ENCODE peak calls at places on chromosomes 11 and 22, in seven cellular contexts. One of them, this sample, is unnamed.

GRCh38 chr22:43408009-43408408 is 3.8 kb upstream of the MPPED1 start:
- DNase-seq in AG08395: no peak
- DNase-seq in astrocyte of the spinal cord: no peak
- DNase-seq in anterior cingulate cortex: no peak
- DNase-seq in NCI-H1930: no peak
- DNase-seq in thoracic aorta: no peak
- DNase-seq in KBM-7: no peak
- DNase-seq in this sample: no peak

GRCh38 chr22:50302564-50302963 is 4.9 kb downstream of the PLXNB2 start:
- DNase-seq in AG08395: no peak
- DNase-seq in astrocyte of the spinal cord: no peak
- DNase-seq in anterior cingulate cortex: no peak
- DNase-seq in NCI-H1930: no peak
- DNase-seq in thoracic aorta: no peak
- DNase-seq in KBM-7: no peak
- DNase-seq in this sample: no peak

GRCh38 chr11:64710418-64711137 is 12.4 kb downstream of the NRXN2 start:
- DNase-seq in AG08395: no peak
- DNase-seq in astrocyte of the spinal cord: peak
- DNase-seq in anterior cingulate cortex: no peak
- DNase-seq in NCI-H1930: no peak
- DNase-seq in thoracic aorta: no peak
- DNase-seq in KBM-7: no peak
- DNase-seq in this sample: no peak

GRCh38 chr22:22076937-22077703 is 94.5 kb upstream of the TOP3B start:
- DNase-seq in AG08395: no peak
- DNase-seq in astrocyte of the spinal cord: no peak
- DNase-seq in anterior cingulate cortex: no peak
- DNase-seq in NCI-H1930: no peak
- DNase-seq in thoracic aorta: no peak
- DNase-seq in KBM-7: no peak
- DNase-seq in this sample: no peak

GRCh38 chr11:76857776-76858461 is 2.8 kb upstream of the ACER3 start:
- DNase-seq in AG08395: no peak
- DNase-seq in astrocyte of the spinal cord: no peak
- DNase-seq in anterior cingulate cortex: no peak
- DNase-seq in NCI-H1930: no peak
- DNase-seq in thoracic aorta: no peak
- DNase-seq in KBM-7: peak
- DNase-seq in this sample: no peak

GRCh38 chr11:57568330-57568766 is 876 bp upstream of the UBE2L6 start:
- DNase-seq in AG08395: no peak
- DNase-seq in astrocyte of the spinal cord: peak
- DNase-seq in anterior cingulate cortex: no peak
- DNase-seq in NCI-H1930: peak
- DNase-seq in thoracic aorta: no peak
- DNase-seq in KBM-7: peak
- DNase-seq in this sample: peak

GRCh38 chr22:49922926-49923325 is 4.5 kb downstream of the CRELD2 start:
- DNase-seq in AG08395: no peak
- DNase-seq in astrocyte of the spinal cord: no peak
- DNase-seq in anterior cingulate cortex: no peak
- DNase-seq in NCI-H1930: no peak
- DNase-seq in thoracic aorta: no peak
- DNase-seq in KBM-7: no peak
- DNase-seq in this sample: no peak

GRCh38 chr11:111676878-111677585 is 74.8 kb downstream of the SIK2 start:
- DNase-seq in AG08395: peak
- DNase-seq in astrocyte of the spinal cord: peak
- DNase-seq in anterior cingulate cortex: no peak
- DNase-seq in NCI-H1930: no peak
- DNase-seq in thoracic aorta: no peak
- DNase-seq in KBM-7: no peak
- DNase-seq in this sample: no peak

GRCh38 chr11:13260196-13260962 is 17.2 kb upstream of the BMAL1 start:
- DNase-seq in AG08395: peak
- DNase-seq in astrocyte of the spinal cord: no peak
- DNase-seq in anterior cingulate cortex: no peak
- DNase-seq in NCI-H1930: no peak
- DNase-seq in thoracic aorta: no peak
- DNase-seq in KBM-7: no peak
- DNase-seq in this sample: no peak

GRCh38 chr11:134714021-134714656 is 302.1 kb upstream of the B3GAT1 start:
- DNase-seq in AG08395: no peak
- DNase-seq in astrocyte of the spinal cord: no peak
- DNase-seq in anterior cingulate cortex: no peak
- DNase-seq in NCI-H1930: no peak
- DNase-seq in thoracic aorta: no peak
- DNase-seq in KBM-7: no peak
- DNase-seq in this sample: no peak

GRCh38 chr11:133694701-133695100 is 150.6 kb downstream of the SPATA19 start:
- DNase-seq in AG08395: no peak
- DNase-seq in astrocyte of the spinal cord: no peak
- DNase-seq in anterior cingulate cortex: no peak
- DNase-seq in NCI-H1930: no peak
- DNase-seq in thoracic aorta: no peak
- DNase-seq in KBM-7: no peak
- DNase-seq in this sample: no peak

GRCh38 chr11:8927233-8927632 is 5.5 kb downstream of the C11orf16 start:
- DNase-seq in AG08395: no peak
- DNase-seq in astrocyte of the spinal cord: no peak
- DNase-seq in anterior cingulate cortex: no peak
- DNase-seq in NCI-H1930: no peak
- DNase-seq in thoracic aorta: no peak
- DNase-seq in KBM-7: no peak
- DNase-seq in this sample: no peak

GRCh38 chr11:45872513-45873356 is 12.7 kb upstream of the MAPK8IP1 start:
- DNase-seq in AG08395: peak
- DNase-seq in astrocyte of the spinal cord: peak
- DNase-seq in anterior cingulate cortex: peak
- DNase-seq in NCI-H1930: peak
- DNase-seq in thoracic aorta: no peak
- DNase-seq in KBM-7: peak
- DNase-seq in this sample: peak

GRCh38 chr11:45859661-45860140 is 12.4 kb downstream of the CRY2 start:
- DNase-seq in AG08395: peak
- DNase-seq in astrocyte of the spinal cord: peak
- DNase-seq in anterior cingulate cortex: peak
- DNase-seq in NCI-H1930: no peak
- DNase-seq in thoracic aorta: peak
- DNase-seq in KBM-7: no peak
- DNase-seq in this sample: peak

GRCh38 chr22:32801436-32802290 is at the start of gene TIMP3:
- DNase-seq in AG08395: peak
- DNase-seq in astrocyte of the spinal cord: peak
- DNase-seq in anterior cingulate cortex: peak
- DNase-seq in NCI-H1930: no peak
- DNase-seq in thoracic aorta: peak
- DNase-seq in KBM-7: peak
- DNase-seq in this sample: peak

GRCh38 chr11:117439256-117439655 is 111.6 kb downstream of the CEP164 start:
- DNase-seq in AG08395: no peak
- DNase-seq in astrocyte of the spinal cord: no peak
- DNase-seq in anterior cingulate cortex: no peak
- DNase-seq in NCI-H1930: no peak
- DNase-seq in thoracic aorta: no peak
- DNase-seq in KBM-7: no peak
- DNase-seq in this sample: no peak

GRCh38 chr11:33195391-33196190 is 34.3 kb upstream of the CSTF3 start:
- DNase-seq in AG08395: no peak
- DNase-seq in astrocyte of the spinal cord: no peak
- DNase-seq in anterior cingulate cortex: no peak
- DNase-seq in NCI-H1930: peak
- DNase-seq in thoracic aorta: no peak
- DNase-seq in KBM-7: peak
- DNase-seq in this sample: no peak

GRCh38 chr11:96200243-96200642 is 142.8 kb downstream of the MAML2 start:
- DNase-seq in AG08395: peak
- DNase-seq in astrocyte of the spinal cord: peak
- DNase-seq in anterior cingulate cortex: no peak
- DNase-seq in NCI-H1930: no peak
- DNase-seq in thoracic aorta: no peak
- DNase-seq in KBM-7: no peak
- DNase-seq in this sample: no peak

GRCh38 chr22:45860201-45860600 is 116.8 kb downstream of the WNT7B start:
- DNase-seq in AG08395: no peak
- DNase-seq in astrocyte of the spinal cord: no peak
- DNase-seq in anterior cingulate cortex: no peak
- DNase-seq in NCI-H1930: no peak
- DNase-seq in thoracic aorta: no peak
- DNase-seq in KBM-7: no peak
- DNase-seq in this sample: no peak

GRCh38 chr11:122193457-122193856 is 77.4 kb upstream of the BLID start:
- DNase-seq in AG08395: no peak
- DNase-seq in astrocyte of the spinal cord: no peak
- DNase-seq in anterior cingulate cortex: no peak
- DNase-seq in NCI-H1930: no peak
- DNase-seq in thoracic aorta: no peak
- DNase-seq in KBM-7: no peak
- DNase-seq in this sample: no peak

GRCh38 chr11:8015753-8016239 is 28.7 kb downstream of the EIF3F start:
- DNase-seq in AG08395: peak
- DNase-seq in astrocyte of the spinal cord: peak
- DNase-seq in anterior cingulate cortex: no peak
- DNase-seq in NCI-H1930: no peak
- DNase-seq in thoracic aorta: no peak
- DNase-seq in KBM-7: no peak
- DNase-seq in this sample: no peak

GRCh38 chr11:62133328-62134065 is 9.7 kb downstream of the INCENP start:
- DNase-seq in AG08395: peak
- DNase-seq in astrocyte of the spinal cord: no peak
- DNase-seq in anterior cingulate cortex: no peak
- DNase-seq in NCI-H1930: no peak
- DNase-seq in thoracic aorta: no peak
- DNase-seq in KBM-7: no peak
- DNase-seq in this sample: no peak

GRCh38 chr11:10117709-10118341 is 176.2 kb downstream of the SBF2 start:
- DNase-seq in AG08395: peak
- DNase-seq in astrocyte of the spinal cord: peak
- DNase-seq in anterior cingulate cortex: no peak
- DNase-seq in NCI-H1930: no peak
- DNase-seq in thoracic aorta: no peak
- DNase-seq in KBM-7: no peak
- DNase-seq in this sample: no peak

GRCh38 chr22:36364255-36365019 is 23.3 kb downstream of the MYH9 start:
- DNase-seq in AG08395: no peak
- DNase-seq in astrocyte of the spinal cord: no peak
- DNase-seq in anterior cingulate cortex: no peak
- DNase-seq in NCI-H1930: no peak
- DNase-seq in thoracic aorta: no peak
- DNase-seq in KBM-7: no peak
- DNase-seq in this sample: no peak

GRCh38 chr22:35568751-35569725 is 28.4 kb downstream of the RASD2 start:
- DNase-seq in AG08395: peak
- DNase-seq in astrocyte of the spinal cord: peak
- DNase-seq in anterior cingulate cortex: no peak
- DNase-seq in NCI-H1930: no peak
- DNase-seq in thoracic aorta: no peak
- DNase-seq in KBM-7: no peak
- DNase-seq in this sample: no peak

GRCh38 chr11:61782841-61783240 is 9.6 kb downstream of the TMEM258 start:
- DNase-seq in AG08395: no peak
- DNase-seq in astrocyte of the spinal cord: no peak
- DNase-seq in anterior cingulate cortex: no peak
- DNase-seq in NCI-H1930: no peak
- DNase-seq in thoracic aorta: no peak
- DNase-seq in KBM-7: no peak
- DNase-seq in this sample: no peak

GRCh38 chr22:47963660-47964059 is 1201.2 kb downstream of the TBC1D22A start:
- DNase-seq in AG08395: no peak
- DNase-seq in astrocyte of the spinal cord: no peak
- DNase-seq in anterior cingulate cortex: no peak
- DNase-seq in NCI-H1930: no peak
- DNase-seq in thoracic aorta: no peak
- DNase-seq in KBM-7: no peak
- DNase-seq in this sample: no peak

GRCh38 chr11:67266424-67267187 is at the start of gene GRK2:
- DNase-seq in AG08395: peak
- DNase-seq in astrocyte of the spinal cord: no peak
- DNase-seq in anterior cingulate cortex: no peak
- DNase-seq in NCI-H1930: peak
- DNase-seq in thoracic aorta: no peak
- DNase-seq in KBM-7: no peak
- DNase-seq in this sample: no peak

GRCh38 chr22:41256254-41256897 is 15.6 kb upstream of the CHADL start:
- DNase-seq in AG08395: peak
- DNase-seq in astrocyte of the spinal cord: peak
- DNase-seq in anterior cingulate cortex: no peak
- DNase-seq in NCI-H1930: no peak
- DNase-seq in thoracic aorta: no peak
- DNase-seq in KBM-7: no peak
- DNase-seq in this sample: no peak

GRCh38 chr11:116513894-116514293 is 258.9 kb downstream of the BUD13 start:
- DNase-seq in AG08395: peak
- DNase-seq in astrocyte of the spinal cord: peak
- DNase-seq in anterior cingulate cortex: no peak
- DNase-seq in NCI-H1930: no peak
- DNase-seq in thoracic aorta: no peak
- DNase-seq in KBM-7: peak
- DNase-seq in this sample: no peak

GRCh38 chr11:132831272-132831671 is 701.0 kb downstream of the OPCML start:
- DNase-seq in AG08395: no peak
- DNase-seq in astrocyte of the spinal cord: no peak
- DNase-seq in anterior cingulate cortex: no peak
- DNase-seq in NCI-H1930: no peak
- DNase-seq in thoracic aorta: no peak
- DNase-seq in KBM-7: no peak
- DNase-seq in this sample: no peak

This sample was measured in hippocampal formation.